ENCODE peak calls at places on chromosomes 5 and 9, in eight cellular contexts. U is Right ventricle myocardium inferior, N is HuH-7, X is ureter, M is left colon, E is mucosa of descending colon, G is adrenal gland, L is stromal cell of bone marrow. V is an unnamed sample.

GRCh38 chr9:101737705-101738565 is 512 bp downstream of the GRIN3A start:
- DNase-seq in U (peak), N (peak), X (peak), M (peak), E (peak), G (no peak), L (no peak), V (peak)

GRCh38 chr9:135926402-135927194 is 19.3 kb upstream of the CAMSAP1 start:
- DNase-seq in U (no peak), N (no peak), X (peak), M (no peak), E (peak), G (peak), L (peak), V (peak)

GRCh38 chr9:4508246-4508906 is 18.1 kb downstream of the SLC1A1 start:
- DNase-seq in U (peak), N (no peak), X (no peak), M (no peak), E (no peak), G (no peak), L (no peak), V (no peak)

GRCh38 chr5:128905225-128906110 is 59.8 kb upstream of the SLC27A6 start:
- DNase-seq in U (no peak), N (peak), X (peak), M (peak), E (peak), G (peak), L (peak), V (peak)

GRCh38 chr9:124511891-124512805 is 4.9 kb upstream of the NR5A1 start:
- DNase-seq in U (peak), N (no peak), X (no peak), M (no peak), E (no peak), G (no peak), L (no peak), V (no peak)

GRCh38 chr9:111456536-111456935 is 27.6 kb downstream of the ECPAS start:
- DNase-seq in U (no peak), N (no peak), X (no peak), M (no peak), E (no peak), G (no peak), L (no peak), V (no peak)

GRCh38 chr9:32487981-32488380 is 38.0 kb downstream of the RIGI start:
- DNase-seq in U (no peak), N (no peak), X (no peak), M (no peak), E (no peak), G (no peak), L (no peak), V (no peak)

GRCh38 chr9:77011973-77012817 is 7.3 kb upstream of the FOXB2 start:
- DNase-seq in U (no peak), N (peak), X (no peak), M (peak), E (peak), G (peak), L (no peak), V (peak)

GRCh38 chr9:72635197-72635596 is 113.8 kb downstream of the TMC1 start:
- DNase-seq in U (no peak), N (no peak), X (no peak), M (no peak), E (no peak), G (no peak), L (no peak), V (no peak)

GRCh38 chr5:142109356-142110045 is 922 bp downstream of the NDFIP1 start:
- DNase-seq in U (no peak), N (no peak), X (no peak), M (peak), E (peak), G (peak), L (no peak), V (no peak)

GRCh38 chr5:83096660-83097334 is 19.4 kb downstream of the XRCC4 start:
- DNase-seq in U (no peak), N (no peak), X (no peak), M (no peak), E (no peak), G (no peak), L (no peak), V (no peak)

GRCh38 chr9:110047955-110048472 is 159.9 kb downstream of the C9orf152 start:
- DNase-seq in U (no peak), N (no peak), X (no peak), M (peak), E (no peak), G (no peak), L (no peak), V (no peak)

GRCh38 chr5:61330341-61330878 is 1.6 kb upstream of the ZSWIM6 start:
- DNase-seq in U (peak), N (peak), X (no peak), M (peak), E (peak), G (peak), L (no peak), V (peak)

GRCh38 chr9:75890541-75891276 is at the start of gene PCSK5:
- DNase-seq in U (peak), N (peak), X (peak), M (peak), E (peak), G (peak), L (peak), V (peak)

GRCh38 chr9:128903079-128903461 is 17.7 kb upstream of the PHYHD1 start:
- DNase-seq in U (no peak), N (no peak), X (no peak), M (no peak), E (no peak), G (no peak), L (no peak), V (no peak)

GRCh38 chr9:16310288-16311145 is 560.0 kb downstream of the BNC2 start:
- DNase-seq in U (peak), N (no peak), X (no peak), M (no peak), E (no peak), G (peak), L (no peak), V (no peak)

GRCh38 chr9:130825051-130825651 is 9.9 kb upstream of the ABL1 start:
- DNase-seq in U (no peak), N (peak), X (no peak), M (no peak), E (peak), G (no peak), L (peak), V (no peak)

GRCh38 chr5:116363780-116364179 is 210.8 kb downstream of the SEMA6A start:
- DNase-seq in U (no peak), N (no peak), X (no peak), M (no peak), E (no peak), G (no peak), L (no peak), V (no peak)

GRCh38 chr5:175696139-175696854 is 38.4 kb downstream of the HRH2 start:
- DNase-seq in U (peak), N (peak), X (peak), M (peak), E (peak), G (peak), L (no peak), V (peak)